ENCODE peak calls at places on chromosome 17, in seven cellular contexts. One of them, this sample, is unnamed.

GRCh38 chr17:65785109-65785508 is 223.7 kb upstream of the AXIN2 start:
- DNase-seq in GM20000: no peak
- DNase-seq in COR-L47: no peak
- DNase-seq in A549: peak
- DNase-seq in stimulated activated CD4-positive, alpha-beta T cell treated with anti-CD3 and anti-CD28 coated beads, Interleukin-1b, Interleukin-23, amount 100 ng/mL, for 48 hours: no peak
- DNase-seq in AG20443: peak
- DNase-seq in fibroblast of mammary gland: peak
- DNase-seq in this sample: no peak

GRCh38 chr17:8916470-8916869 is 49.0 kb upstream of the PIK3R6 start:
- DNase-seq in GM20000: no peak
- DNase-seq in stimulated activated CD4-positive, alpha-beta T cell treated with anti-CD3 and anti-CD28 coated beads, Interleukin-1b, Interleukin-23, amount 100 ng/mL, for 48 hours: no peak
- DNase-seq in A549: no peak
- DNase-seq in AG20443: no peak
- DNase-seq in COR-L47: no peak
- DNase-seq in fibroblast of mammary gland: peak
- DNase-seq in this sample: no peak

GRCh38 chr17:31052187-31052889 is 42.4 kb upstream of the NF1 start:
- DNase-seq in COR-L47: no peak
- DNase-seq in GM20000: no peak
- DNase-seq in stimulated activated CD4-positive, alpha-beta T cell treated with anti-CD3 and anti-CD28 coated beads, Interleukin-1b, Interleukin-23, amount 100 ng/mL, for 48 hours: no peak
- DNase-seq in AG20443: peak
- DNase-seq in A549: no peak
- DNase-seq in fibroblast of mammary gland: peak
- DNase-seq in this sample: peak

GRCh38 chr17:752620-753219 is 656 bp upstream of the GEMIN4 start:
- DNase-seq in COR-L47: peak
- DNase-seq in GM20000: no peak
- DNase-seq in A549: peak
- DNase-seq in AG20443: peak
- DNase-seq in fibroblast of mammary gland: peak
- DNase-seq in stimulated activated CD4-positive, alpha-beta T cell treated with anti-CD3 and anti-CD28 coated beads, Interleukin-1b, Interleukin-23, amount 100 ng/mL, for 48 hours: no peak
- DNase-seq in this sample: no peak

GRCh38 chr17:28219771-28220170 is 99.2 kb upstream of the TMEM97 start:
- DNase-seq in COR-L47: no peak
- DNase-seq in fibroblast of mammary gland: peak
- DNase-seq in A549: no peak
- DNase-seq in AG20443: no peak
- DNase-seq in stimulated activated CD4-positive, alpha-beta T cell treated with anti-CD3 and anti-CD28 coated beads, Interleukin-1b, Interleukin-23, amount 100 ng/mL, for 48 hours: no peak
- DNase-seq in GM20000: no peak
- DNase-seq in this sample: no peak

GRCh38 chr17:82031885-82032627 is 578 bp downstream of the RAC3 start:
- DNase-seq in GM20000: peak
- DNase-seq in AG20443: no peak
- DNase-seq in fibroblast of mammary gland: no peak
- DNase-seq in stimulated activated CD4-positive, alpha-beta T cell treated with anti-CD3 and anti-CD28 coated beads, Interleukin-1b, Interleukin-23, amount 100 ng/mL, for 48 hours: peak
- DNase-seq in A549: no peak
- DNase-seq in COR-L47: peak
- DNase-seq in this sample: peak

GRCh38 chr17:41919840-41920579 is 1.3 kb upstream of the ACLY start:
- DNase-seq in fibroblast of mammary gland: peak
- DNase-seq in AG20443: no peak
- DNase-seq in A549: no peak
- DNase-seq in GM20000: no peak
- DNase-seq in COR-L47: no peak
- DNase-seq in stimulated activated CD4-positive, alpha-beta T cell treated with anti-CD3 and anti-CD28 coated beads, Interleukin-1b, Interleukin-23, amount 100 ng/mL, for 48 hours: no peak
- DNase-seq in this sample: no peak

GRCh38 chr17:65231662-65232335 is 94.6 kb downstream of the RGS9 start:
- DNase-seq in A549: peak
- DNase-seq in fibroblast of mammary gland: peak
- DNase-seq in GM20000: peak
- DNase-seq in AG20443: peak
- DNase-seq in COR-L47: peak
- DNase-seq in stimulated activated CD4-positive, alpha-beta T cell treated with anti-CD3 and anti-CD28 coated beads, Interleukin-1b, Interleukin-23, amount 100 ng/mL, for 48 hours: peak
- DNase-seq in this sample: peak

GRCh38 chr17:68399638-68400403 is 57.5 kb downstream of the WIPI1 start:
- DNase-seq in stimulated activated CD4-positive, alpha-beta T cell treated with anti-CD3 and anti-CD28 coated beads, Interleukin-1b, Interleukin-23, amount 100 ng/mL, for 48 hours: peak
- DNase-seq in fibroblast of mammary gland: peak
- DNase-seq in GM20000: no peak
- DNase-seq in COR-L47: no peak
- DNase-seq in AG20443: peak
- DNase-seq in A549: no peak
- DNase-seq in this sample: no peak

GRCh38 chr17:10824874-10825273 is 13.0 kb downstream of the PIRT start:
- DNase-seq in AG20443: no peak
- DNase-seq in stimulated activated CD4-positive, alpha-beta T cell treated with anti-CD3 and anti-CD28 coated beads, Interleukin-1b, Interleukin-23, amount 100 ng/mL, for 48 hours: no peak
- DNase-seq in fibroblast of mammary gland: no peak
- DNase-seq in GM20000: no peak
- DNase-seq in COR-L47: no peak
- DNase-seq in A549: no peak
- DNase-seq in this sample: no peak

GRCh38 chr17:79932907-79933306 is 93.7 kb upstream of the CBX4 start:
- DNase-seq in stimulated activated CD4-positive, alpha-beta T cell treated with anti-CD3 and anti-CD28 coated beads, Interleukin-1b, Interleukin-23, amount 100 ng/mL, for 48 hours: no peak
- DNase-seq in AG20443: no peak
- DNase-seq in COR-L47: no peak
- DNase-seq in fibroblast of mammary gland: no peak
- DNase-seq in GM20000: no peak
- DNase-seq in A549: no peak
- DNase-seq in this sample: no peak

GRCh38 chr17:70084476-70084875 is 9.5 kb downstream of the KCNJ16 start:
- DNase-seq in A549: no peak
- DNase-seq in GM20000: no peak
- DNase-seq in AG20443: peak
- DNase-seq in stimulated activated CD4-positive, alpha-beta T cell treated with anti-CD3 and anti-CD28 coated beads, Interleukin-1b, Interleukin-23, amount 100 ng/mL, for 48 hours: no peak
- DNase-seq in fibroblast of mammary gland: no peak
- DNase-seq in COR-L47: no peak
- DNase-seq in this sample: no peak

GRCh38 chr17:75508848-75509450 is 6.4 kb downstream of the CASKIN2 start:
- DNase-seq in stimulated activated CD4-positive, alpha-beta T cell treated with anti-CD3 and anti-CD28 coated beads, Interleukin-1b, Interleukin-23, amount 100 ng/mL, for 48 hours: no peak
- DNase-seq in A549: no peak
- DNase-seq in COR-L47: peak
- DNase-seq in fibroblast of mammary gland: no peak
- DNase-seq in AG20443: no peak
- DNase-seq in GM20000: no peak
- DNase-seq in this sample: no peak

GRCh38 chr17:2436516-2436915 is 35.7 kb upstream of the MNT start:
- DNase-seq in AG20443: no peak
- DNase-seq in COR-L47: peak
- DNase-seq in GM20000: no peak
- DNase-seq in A549: no peak
- DNase-seq in fibroblast of mammary gland: no peak
- DNase-seq in stimulated activated CD4-positive, alpha-beta T cell treated with anti-CD3 and anti-CD28 coated beads, Interleukin-1b, Interleukin-23, amount 100 ng/mL, for 48 hours: no peak
- DNase-seq in this sample: no peak

GRCh38 chr17:18119938-18120337 is 11.4 kb downstream of the MYO15A start:
- DNase-seq in AG20443: no peak
- DNase-seq in A549: no peak
- DNase-seq in COR-L47: no peak
- DNase-seq in fibroblast of mammary gland: no peak
- DNase-seq in GM20000: no peak
- DNase-seq in stimulated activated CD4-positive, alpha-beta T cell treated with anti-CD3 and anti-CD28 coated beads, Interleukin-1b, Interleukin-23, amount 100 ng/mL, for 48 hours: no peak
- DNase-seq in this sample: no peak

GRCh38 chr17:78092794-78093324 is 35.7 kb downstream of the TMC6 start:
- DNase-seq in fibroblast of mammary gland: no peak
- DNase-seq in GM20000: no peak
- DNase-seq in AG20443: no peak
- DNase-seq in stimulated activated CD4-positive, alpha-beta T cell treated with anti-CD3 and anti-CD28 coated beads, Interleukin-1b, Interleukin-23, amount 100 ng/mL, for 48 hours: no peak
- DNase-seq in A549: no peak
- DNase-seq in COR-L47: no peak
- DNase-seq in this sample: no peak

GRCh38 chr17:72560303-72561247 is 439.8 kb downstream of the SOX9 start:
- DNase-seq in AG20443: peak
- DNase-seq in A549: peak
- DNase-seq in fibroblast of mammary gland: peak
- DNase-seq in GM20000: peak
- DNase-seq in COR-L47: peak
- DNase-seq in stimulated activated CD4-positive, alpha-beta T cell treated with anti-CD3 and anti-CD28 coated beads, Interleukin-1b, Interleukin-23, amount 100 ng/mL, for 48 hours: peak
- DNase-seq in this sample: peak

GRCh38 chr17:20267459-20267842 is 199.9 kb downstream of the LGALS9B start:
- DNase-seq in COR-L47: no peak
- DNase-seq in fibroblast of mammary gland: no peak
- DNase-seq in stimulated activated CD4-positive, alpha-beta T cell treated with anti-CD3 and anti-CD28 coated beads, Interleukin-1b, Interleukin-23, amount 100 ng/mL, for 48 hours: peak
- DNase-seq in AG20443: no peak
- DNase-seq in A549: no peak
- DNase-seq in GM20000: no peak
- DNase-seq in this sample: no peak

GRCh38 chr17:7285679-7286078 is 4.2 kb downstream of the SLC2A4 start:
- DNase-seq in stimulated activated CD4-positive, alpha-beta T cell treated with anti-CD3 and anti-CD28 coated beads, Interleukin-1b, Interleukin-23, amount 100 ng/mL, for 48 hours: no peak
- DNase-seq in AG20443: no peak
- DNase-seq in fibroblast of mammary gland: no peak
- DNase-seq in COR-L47: no peak
- DNase-seq in A549: no peak
- DNase-seq in GM20000: no peak
- DNase-seq in this sample: no peak

GRCh38 chr17:2048805-2049204 is 6.1 kb upstream of the HIC1 start:
- DNase-seq in fibroblast of mammary gland: no peak
- DNase-seq in COR-L47: no peak
- DNase-seq in GM20000: no peak
- DNase-seq in A549: no peak
- DNase-seq in AG20443: no peak
- DNase-seq in stimulated activated CD4-positive, alpha-beta T cell treated with anti-CD3 and anti-CD28 coated beads, Interleukin-1b, Interleukin-23, amount 100 ng/mL, for 48 hours: no peak
- DNase-seq in this sample: no peak

GRCh38 chr17:78826426-78826825 is 14.2 kb downstream of the USP36 start:
- DNase-seq in COR-L47: no peak
- DNase-seq in AG20443: no peak
- DNase-seq in stimulated activated CD4-positive, alpha-beta T cell treated with anti-CD3 and anti-CD28 coated beads, Interleukin-1b, Interleukin-23, amount 100 ng/mL, for 48 hours: no peak
- DNase-seq in fibroblast of mammary gland: no peak
- DNase-seq in GM20000: no peak
- DNase-seq in A549: no peak
- DNase-seq in this sample: no peak

GRCh38 chr17:80671039-80671822 is 126.6 kb downstream of the RPTOR start:
- DNase-seq in GM20000: no peak
- DNase-seq in stimulated activated CD4-positive, alpha-beta T cell treated with anti-CD3 and anti-CD28 coated beads, Interleukin-1b, Interleukin-23, amount 100 ng/mL, for 48 hours: no peak
- DNase-seq in fibroblast of mammary gland: no peak
- DNase-seq in AG20443: no peak
- DNase-seq in A549: no peak
- DNase-seq in COR-L47: peak
- DNase-seq in this sample: no peak

GRCh38 chr17:55413825-55414489 is 7.7 kb downstream of the MMD start:
- DNase-seq in GM20000: no peak
- DNase-seq in stimulated activated CD4-positive, alpha-beta T cell treated with anti-CD3 and anti-CD28 coated beads, Interleukin-1b, Interleukin-23, amount 100 ng/mL, for 48 hours: no peak
- DNase-seq in A549: no peak
- DNase-seq in COR-L47: no peak
- DNase-seq in AG20443: no peak
- DNase-seq in fibroblast of mammary gland: no peak
- DNase-seq in this sample: no peak

GRCh38 chr17:66367112-66367511 is 64.7 kb downstream of the PRKCA start:
- DNase-seq in COR-L47: no peak
- DNase-seq in AG20443: no peak
- DNase-seq in GM20000: no peak
- DNase-seq in stimulated activated CD4-positive, alpha-beta T cell treated with anti-CD3 and anti-CD28 coated beads, Interleukin-1b, Interleukin-23, amount 100 ng/mL, for 48 hours: no peak
- DNase-seq in fibroblast of mammary gland: no peak
- DNase-seq in A549: no peak
- DNase-seq in this sample: no peak

GRCh38 chr17:80531400-80531799 is 13.2 kb upstream of the RPTOR start:
- DNase-seq in AG20443: no peak
- DNase-seq in COR-L47: no peak
- DNase-seq in GM20000: no peak
- DNase-seq in A549: no peak
- DNase-seq in fibroblast of mammary gland: no peak
- DNase-seq in stimulated activated CD4-positive, alpha-beta T cell treated with anti-CD3 and anti-CD28 coated beads, Interleukin-1b, Interleukin-23, amount 100 ng/mL, for 48 hours: no peak
- DNase-seq in this sample: no peak

GRCh38 chr17:82492647-82493516 is 26.6 kb upstream of the FOXK2 start:
- DNase-seq in COR-L47: no peak
- DNase-seq in fibroblast of mammary gland: peak
- DNase-seq in AG20443: peak
- DNase-seq in GM20000: no peak
- DNase-seq in stimulated activated CD4-positive, alpha-beta T cell treated with anti-CD3 and anti-CD28 coated beads, Interleukin-1b, Interleukin-23, amount 100 ng/mL, for 48 hours: no peak
- DNase-seq in A549: peak
- DNase-seq in this sample: no peak

GRCh38 chr17:35376245-35376644 is 2.8 kb upstream of the SLFN11 start:
- DNase-seq in fibroblast of mammary gland: peak
- DNase-seq in A549: no peak
- DNase-seq in stimulated activated CD4-positive, alpha-beta T cell treated with anti-CD3 and anti-CD28 coated beads, Interleukin-1b, Interleukin-23, amount 100 ng/mL, for 48 hours: no peak
- DNase-seq in AG20443: peak
- DNase-seq in GM20000: no peak
- DNase-seq in COR-L47: no peak
- DNase-seq in this sample: no peak

GRCh38 chr17:66276328-66276937 is 26.0 kb upstream of the PRKCA start:
- DNase-seq in AG20443: no peak
- DNase-seq in fibroblast of mammary gland: peak
- DNase-seq in A549: peak
- DNase-seq in COR-L47: no peak
- DNase-seq in GM20000: no peak
- DNase-seq in stimulated activated CD4-positive, alpha-beta T cell treated with anti-CD3 and anti-CD28 coated beads, Interleukin-1b, Interleukin-23, amount 100 ng/mL, for 48 hours: no peak
- DNase-seq in this sample: no peak

GRCh38 chr17:5500804-5501391 is 14.5 kb downstream of the MIS12 start:
- DNase-seq in COR-L47: peak
- DNase-seq in A549: peak
- DNase-seq in fibroblast of mammary gland: peak
- DNase-seq in AG20443: peak
- DNase-seq in GM20000: peak
- DNase-seq in stimulated activated CD4-positive, alpha-beta T cell treated with anti-CD3 and anti-CD28 coated beads, Interleukin-1b, Interleukin-23, amount 100 ng/mL, for 48 hours: peak
- DNase-seq in this sample: peak

GRCh38 chr17:4405038-4405669 is 28.6 kb upstream of the SPNS3 start:
- DNase-seq in A549: no peak
- DNase-seq in AG20443: no peak
- DNase-seq in fibroblast of mammary gland: no peak
- DNase-seq in COR-L47: no peak
- DNase-seq in stimulated activated CD4-positive, alpha-beta T cell treated with anti-CD3 and anti-CD28 coated beads, Interleukin-1b, Interleukin-23, amount 100 ng/mL, for 48 hours: no peak
- DNase-seq in GM20000: no peak
- DNase-seq in this sample: no peak

GRCh38 chr17:59451706-59452105 is 113.7 kb upstream of the DHX40 start:
- DNase-seq in AG20443: peak
- DNase-seq in COR-L47: no peak
- DNase-seq in stimulated activated CD4-positive, alpha-beta T cell treated with anti-CD3 and anti-CD28 coated beads, Interleukin-1b, Interleukin-23, amount 100 ng/mL, for 48 hours: no peak
- DNase-seq in fibroblast of mammary gland: peak
- DNase-seq in A549: no peak
- DNase-seq in GM20000: no peak
- DNase-seq in this sample: no peak

GRCh38 chr17:79940381-79941087 is 95.1 kb downstream of the TBC1D16 start:
- DNase-seq in GM20000: no peak
- DNase-seq in stimulated activated CD4-positive, alpha-beta T cell treated with anti-CD3 and anti-CD28 coated beads, Interleukin-1b, Interleukin-23, amount 100 ng/mL, for 48 hours: no peak
- DNase-seq in A549: no peak
- DNase-seq in COR-L47: no peak
- DNase-seq in AG20443: no peak
- DNase-seq in fibroblast of mammary gland: no peak
- DNase-seq in this sample: no peak

GRCh38 chr17:46764709-46765401 is 53.6 kb downstream of the WNT3 start:
- DNase-seq in AG20443: peak
- DNase-seq in GM20000: no peak
- DNase-seq in stimulated activated CD4-positive, alpha-beta T cell treated with anti-CD3 and anti-CD28 coated beads, Interleukin-1b, Interleukin-23, amount 100 ng/mL, for 48 hours: no peak
- DNase-seq in fibroblast of mammary gland: peak
- DNase-seq in A549: no peak
- DNase-seq in COR-L47: peak
- DNase-seq in this sample: no peak